ENCODE peak calls at places on chromosomes 7 and 10, in nine cellular contexts. B, I, S, T, E, O, V, D and W are unnamed samples.

GRCh38 chr10:12631216-12631615 is 281.9 kb downstream of the CAMK1D start:
- DNase-seq in B (no peak), I (no peak), S (no peak), T (no peak), E (peak), O (no peak), V (no peak), D (peak), W (no peak)

GRCh38 chr10:28679941-28680752 is 2.8 kb downstream of the BAMBI start:
- DNase-seq in B (peak), I (no peak), S (no peak), T (no peak), E (no peak), O (peak), V (peak), D (no peak), W (no peak)

GRCh38 chr10:114611617-114612016 is 46.5 kb downstream of the ABLIM1 start:
- DNase-seq in B (no peak), I (no peak), S (no peak), T (no peak), E (no peak), O (no peak), V (no peak), D (no peak), W (no peak)

GRCh38 chr10:124744047-124744687 is at the start of gene FAM53B:
- DNase-seq in B (peak), I (peak), S (peak), T (peak), E (peak), O (no peak), V (peak), D (peak), W (no peak)

GRCh38 chr10:116451956-116452720 is 24.5 kb downstream of the PNLIPRP3 start:
- DNase-seq in B (no peak), I (no peak), S (no peak), T (no peak), E (no peak), O (no peak), V (no peak), D (no peak), W (no peak)

GRCh38 chr7:64959072-64959747 is 31.6 kb downstream of the ZNF117 start:
- DNase-seq in B (no peak), I (no peak), S (no peak), T (no peak), E (no peak), O (no peak), V (no peak), D (no peak), W (peak)

GRCh38 chr7:892648-893593 is 16.6 kb downstream of the GET4 start:
- DNase-seq in B (no peak), I (no peak), S (no peak), T (no peak), E (no peak), O (no peak), V (no peak), D (no peak), W (no peak)

GRCh38 chr10:44952779-44953231 is 6.8 kb upstream of the RASSF4 start:
- DNase-seq in B (no peak), I (no peak), S (no peak), T (peak), E (no peak), O (no peak), V (no peak), D (no peak), W (no peak)

GRCh38 chr10:72170263-72170662 is 45.5 kb upstream of the ANAPC16 start:
- DNase-seq in B (peak), I (peak), S (no peak), T (no peak), E (peak), O (no peak), V (no peak), D (peak), W (no peak)